ENCODE peak calls at places on chromosomes 13 and 19, in five cellular contexts. W is AG04450, Q is epithelial cell of esophagus, A is NCI-H1417, P is RPMI7951. X is an unnamed sample.

GRCh38 chr19:46785054-46785979 is 3.1 kb downstream of the SLC1A5 start:
- DNase-seq in W (no peak), Q (peak), A (no peak), P (no peak), X (peak)

GRCh38 chr19:48474084-48474592 is 5.0 kb downstream of the CYTH2 start:
- DNase-seq in W (no peak), Q (no peak), A (no peak), P (no peak), X (no peak)

GRCh38 chr19:1651061-1651547 is 1.3 kb downstream of the TCF3 start:
- DNase-seq in W (no peak), Q (no peak), A (no peak), P (no peak), X (peak)

GRCh38 chr19:8610928-8611284 is 391 bp upstream of the ADAMTS10 start:
- DNase-seq in W (no peak), Q (no peak), A (no peak), P (no peak), X (no peak)

GRCh38 chr19:56874530-56874929 is 34.0 kb upstream of the PEG3 start:
- DNase-seq in W (no peak), Q (no peak), A (no peak), P (no peak), X (no peak)

GRCh38 chr19:17491287-17491686 is 20.2 kb upstream of the PGLS start:
- DNase-seq in W (no peak), Q (no peak), A (no peak), P (no peak), X (no peak)

GRCh38 chr13:20960663-20961309 is 58.2 kb upstream of the XPO4 start:
- DNase-seq in W (no peak), Q (no peak), A (no peak), P (peak), X (no peak)

GRCh38 chr13:39910041-39910440 is 254.6 kb downstream of the COG6 start:
- DNase-seq in W (no peak), Q (no peak), A (peak), P (no peak), X (no peak)

GRCh38 chr13:26629260-26629659 is 71.8 kb downstream of the WASF3 start:
- DNase-seq in W (no peak), Q (peak), A (no peak), P (peak), X (no peak)

GRCh38 chr13:71320452-71320851 is 546.6 kb downstream of the DACH1 start:
- DNase-seq in W (peak), Q (peak), A (peak), P (peak), X (no peak)

GRCh38 chr13:44307844-44308243 is 65.8 kb upstream of the SERP2 start:
- DNase-seq in W (no peak), Q (peak), A (no peak), P (peak), X (no peak)

GRCh38 chr13:49637989-49638388 is 9.7 kb downstream of the ARL11 start:
- DNase-seq in W (no peak), Q (peak), A (no peak), P (no peak), X (no peak)

GRCh38 chr13:27182054-27182453 is 10.4 kb upstream of the USP12 start:
- DNase-seq in W (no peak), Q (no peak), A (no peak), P (no peak), X (no peak)

GRCh38 chr19:15641901-15642491 is 1.3 kb downstream of the CYP4F3 start:
- DNase-seq in W (no peak), Q (no peak), A (no peak), P (no peak), X (no peak)

GRCh38 chr19:49362048-49362925 is at the start of gene TEAD2:
- DNase-seq in W (no peak), Q (peak), A (no peak), P (peak), X (peak)

GRCh38 chr13:102097708-102098107 is 304.1 kb downstream of the FGF14 start:
- DNase-seq in W (no peak), Q (no peak), A (peak), P (no peak), X (no peak)

GRCh38 chr13:44199627-44200207 is 173.9 kb upstream of the SERP2 start:
- DNase-seq in W (no peak), Q (peak), A (no peak), P (no peak), X (no peak)

GRCh38 chr13:53124568-53125094 is 96.0 kb downstream of the OLFM4 start:
- DNase-seq in W (no peak), Q (no peak), A (no peak), P (no peak), X (no peak)

GRCh38 chr19:16078759-16079707 is 2.7 kb downstream of the TPM4 start:
- DNase-seq in W (peak), Q (peak), A (no peak), P (peak), X (peak)

GRCh38 chr13:75312884-75313520 is 169.0 kb downstream of the TBC1D4 start:
- DNase-seq in W (no peak), Q (no peak), A (no peak), P (no peak), X (no peak)

GRCh38 chr13:110301083-110301482 is 5.9 kb downstream of the COL4A1 start:
- DNase-seq in W (no peak), Q (no peak), A (no peak), P (no peak), X (no peak)

GRCh38 chr13:105848494-105848893 is 687.0 kb downstream of the EFNB2 start:
- DNase-seq in W (no peak), Q (peak), A (no peak), P (no peak), X (no peak)

GRCh38 chr13:95256086-95256485 is 45.2 kb downstream of the ABCC4 start:
- DNase-seq in W (peak), Q (peak), A (no peak), P (peak), X (peak)

GRCh38 chr13:107867701-107868661 is 347.4 kb downstream of the LIG4 start:
- DNase-seq in W (no peak), Q (peak), A (peak), P (no peak), X (peak)

X was measured in GM03348.